ENCODE peak calls at places on chromosome 18, in eight cellular contexts. Q is HepG2, F is tibial nerve, J is ovary, A is stomach, V is esophagus muscularis mucosa, N is A549, B is transverse colon. M is an unnamed sample.

GRCh38 chr18:39462436-39462835 is 1896.8 kb upstream of the CELF4 start:
- DNase-seq in Q (no peak), F (no peak), J (no peak), A (no peak), V (no peak), N (no peak), B (no peak), M (no peak)

GRCh38 chr18:55833543-55833942 is 245.6 kb upstream of the TCF4 start:
- DNase-seq in Q (no peak), F (no peak), J (no peak), A (no peak), V (no peak), N (peak), B (no peak), M (no peak)

GRCh38 chr18:63148449-63149199 is 170.9 kb downstream of the BCL2 start:
- DNase-seq in Q (no peak), F (no peak), J (peak), A (no peak), V (no peak), N (no peak), B (no peak), M (no peak)

GRCh38 chr18:46660955-46661749 is 4.1 kb upstream of the LOXHD1 start:
- DNase-seq in Q (peak), F (no peak), J (no peak), A (no peak), V (no peak), N (no peak), B (no peak), M (no peak)

GRCh38 chr18:72692086-72692485 is 147.9 kb upstream of the CBLN2 start:
- DNase-seq in Q (no peak), F (no peak), J (no peak), A (no peak), V (no peak), N (no peak), B (peak), M (no peak)

GRCh38 chr18:48563027-48563426 is 24.2 kb downstream of the CTIF start:
- DNase-seq in Q (no peak), F (no peak), J (no peak), A (no peak), V (no peak), N (peak), B (no peak), M (no peak)

GRCh38 chr18:6746386-6746960 is 17.0 kb downstream of the ARHGAP28 start:
- DNase-seq in Q (no peak), F (no peak), J (no peak), A (no peak), V (no peak), N (no peak), B (no peak), M (no peak)

GRCh38 chr18:74818776-74819175 is 221.1 kb downstream of the ZNF407 start:
- DNase-seq in Q (no peak), F (no peak), J (no peak), A (no peak), V (no peak), N (no peak), B (no peak), M (no peak)

GRCh38 chr18:34258176-34258575 is 33.5 kb upstream of the NOL4 start:
- DNase-seq in Q (no peak), F (no peak), J (no peak), A (no peak), V (no peak), N (no peak), B (no peak), M (no peak)

GRCh38 chr18:24089626-24090337 is 49.1 kb upstream of the CABYR start:
- DNase-seq in Q (no peak), F (no peak), J (no peak), A (no peak), V (peak), N (no peak), B (no peak), M (no peak)

GRCh38 chr18:60875957-60876507 is 457.2 kb upstream of the CDH20 start:
- DNase-seq in Q (no peak), F (no peak), J (no peak), A (no peak), V (no peak), N (no peak), B (no peak), M (no peak)

GRCh38 chr18:67417864-67418523 is 98.5 kb downstream of the DSEL start:
- DNase-seq in Q (peak), F (no peak), J (peak), A (no peak), V (no peak), N (peak), B (no peak), M (no peak)

GRCh38 chr18:66495844-66496243 is 108.0 kb downstream of the CDH19 start:
- DNase-seq in Q (peak), F (no peak), J (no peak), A (peak), V (no peak), N (no peak), B (peak), M (no peak)

GRCh38 chr18:77000527-77000926 is 132.1 kb downstream of the MBP start:
- DNase-seq in Q (no peak), F (peak), J (peak), A (peak), V (no peak), N (peak), B (peak), M (no peak)

GRCh38 chr18:55069497-55069896 is 110.2 kb upstream of the CCDC68 start:
- DNase-seq in Q (no peak), F (no peak), J (no peak), A (no peak), V (no peak), N (no peak), B (no peak), M (no peak)

GRCh38 chr18:59874166-59874565 is 25.6 kb upstream of the PMAIP1 start:
- DNase-seq in Q (peak), F (no peak), J (no peak), A (no peak), V (no peak), N (peak), B (no peak), M (peak)

GRCh38 chr18:27242392-27243047 is 57.4 kb upstream of the CHST9 start:
- DNase-seq in Q (no peak), F (no peak), J (no peak), A (no peak), V (no peak), N (no peak), B (no peak), M (no peak)

GRCh38 chr18:11980555-11981382 is 538 bp upstream of the IMPA2 start:
- DNase-seq in Q (peak), F (peak), J (peak), A (peak), V (peak), N (peak), B (peak), M (peak)

GRCh38 chr18:12302391-12303147 is 5.5 kb upstream of the TUBB6 start:
- DNase-seq in Q (no peak), F (no peak), J (no peak), A (no peak), V (no peak), N (no peak), B (no peak), M (peak)

GRCh38 chr18:6405237-6406074 is 9.3 kb downstream of the L3MBTL4 start:
- DNase-seq in Q (peak), F (no peak), J (no peak), A (no peak), V (peak), N (no peak), B (no peak), M (no peak)

GRCh38 chr18:55317832-55318231 is 270.2 kb downstream of the TCF4 start:
- DNase-seq in Q (no peak), F (no peak), J (no peak), A (no peak), V (no peak), N (no peak), B (no peak), M (no peak)

GRCh38 chr18:56635007-56635406 is 3.4 kb downstream of the TXNL1 start:
- DNase-seq in Q (no peak), F (no peak), J (no peak), A (no peak), V (no peak), N (no peak), B (no peak), M (no peak)

GRCh38 chr18:5294113-5294617 is 1.4 kb downstream of the ZBTB14 start:
- DNase-seq in Q (no peak), F (peak), J (no peak), A (peak), V (no peak), N (no peak), B (peak), M (peak)

GRCh38 chr18:76265375-76266225 is 229.4 kb downstream of the ZNF516 start:
- DNase-seq in Q (no peak), F (no peak), J (peak), A (no peak), V (no peak), N (no peak), B (peak), M (no peak)

GRCh38 chr18:48855422-48856377 is 95.1 kb downstream of the SMAD7 start:
- DNase-seq in Q (no peak), F (no peak), J (no peak), A (no peak), V (no peak), N (no peak), B (no peak), M (no peak)

GRCh38 chr18:36451454-36452251 is 154.1 kb downstream of the FHOD3 start:
- DNase-seq in Q (no peak), F (no peak), J (no peak), A (no peak), V (peak), N (no peak), B (no peak), M (no peak)

GRCh38 chr18:23108496-23108895 is 26.8 kb upstream of the CABLES1 start:
- DNase-seq in Q (no peak), F (no peak), J (no peak), A (no peak), V (no peak), N (no peak), B (no peak), M (no peak)

GRCh38 chr18:76721207-76721996 is 101.0 kb upstream of the ZNF236 start:
- DNase-seq in Q (no peak), F (no peak), J (no peak), A (no peak), V (no peak), N (no peak), B (no peak), M (no peak)

GRCh38 chr18:7116832-7117389 is 686 bp downstream of the LAMA1 start:
- DNase-seq in Q (no peak), F (no peak), J (peak), A (no peak), V (no peak), N (no peak), B (no peak), M (no peak)

GRCh38 chr18:48889115-48889941 is 61.4 kb downstream of the SMAD7 start:
- DNase-seq in Q (no peak), F (no peak), J (peak), A (peak), V (no peak), N (no peak), B (no peak), M (no peak)

GRCh38 chr18:59056706-59057492 is 82.8 kb upstream of the SEC11C start:
- DNase-seq in Q (peak), F (peak), J (peak), A (peak), V (no peak), N (no peak), B (peak), M (no peak)

GRCh38 chr18:7642491-7642890 is 75.4 kb downstream of the PTPRM start:
- DNase-seq in Q (no peak), F (no peak), J (no peak), A (no peak), V (no peak), N (no peak), B (no peak), M (no peak)

GRCh38 chr18:25962176-25962575 is 128.2 kb downstream of the SS18 start:
- DNase-seq in Q (no peak), F (no peak), J (no peak), A (no peak), V (no peak), N (no peak), B (no peak), M (no peak)

GRCh38 chr18:48355526-48356115 is 53.6 kb downstream of the ZBTB7C start:
- DNase-seq in Q (no peak), F (no peak), J (peak), A (no peak), V (no peak), N (no peak), B (no peak), M (no peak)

GRCh38 chr18:47717257-47717656 is 213.2 kb downstream of the SMAD2 start:
- DNase-seq in Q (no peak), F (no peak), J (no peak), A (no peak), V (no peak), N (no peak), B (peak), M (peak)

GRCh38 chr18:73839441-73839840 is 308.2 kb downstream of the FBXO15 start:
- DNase-seq in Q (no peak), F (no peak), J (no peak), A (no peak), V (peak), N (no peak), B (no peak), M (no peak)

GRCh38 chr18:56861244-56861643 is 210.1 kb downstream of the WDR7 start:
- DNase-seq in Q (no peak), F (no peak), J (no peak), A (no peak), V (no peak), N (no peak), B (no peak), M (no peak)

DNA sequence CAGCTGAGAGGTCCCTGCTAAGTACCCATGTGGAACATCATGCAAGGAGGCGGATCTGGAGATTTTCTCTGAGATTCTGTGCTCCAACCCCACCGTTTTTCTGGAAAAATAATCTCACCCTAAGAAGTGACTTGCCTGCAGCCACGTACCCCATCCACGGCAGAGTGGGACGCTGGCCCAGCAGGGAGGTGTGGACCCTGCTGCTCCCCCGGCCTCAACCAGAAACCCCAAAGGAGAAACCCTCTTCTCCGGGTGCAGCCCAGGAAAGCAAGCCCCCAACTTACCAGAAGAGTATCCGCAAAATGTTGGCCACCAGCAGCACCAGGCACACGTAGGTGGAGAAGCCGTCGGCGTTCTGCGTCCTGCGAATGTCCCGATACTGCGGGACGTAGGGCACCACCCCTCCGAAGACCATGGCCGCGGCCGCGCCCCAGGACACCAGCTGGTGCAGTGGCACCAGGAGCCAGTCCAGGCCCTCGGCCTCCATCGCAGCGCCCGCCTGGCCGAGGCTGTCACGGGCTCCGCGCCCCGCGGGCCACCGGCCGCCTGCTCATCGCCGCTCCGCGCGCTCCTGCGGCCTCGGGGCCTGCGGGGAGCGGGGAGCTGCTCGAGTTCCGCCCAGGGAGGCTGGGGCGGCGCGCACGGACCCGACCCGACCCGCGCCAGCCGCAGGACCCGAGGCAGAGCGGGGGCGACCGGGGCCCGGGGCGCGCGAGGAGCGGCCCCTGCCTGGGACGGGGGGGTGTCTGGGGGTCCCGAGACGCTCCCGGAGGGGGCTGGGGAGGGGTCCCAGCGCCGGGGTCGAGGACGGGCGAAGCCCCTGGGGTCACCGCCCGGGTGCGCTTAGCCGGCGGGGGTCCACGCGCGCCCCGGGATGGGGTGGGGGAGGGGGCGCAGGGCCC is 762 bp downstream of the SLC66A2 start:
- DNase-seq in Q (no peak), F (no peak), J (no peak), A (peak), V (no peak), N (peak), B (peak), M (peak)
- TF ChIP-seq POLR2A in Q (no peak), F (no peak), J (no peak), A (no peak), V (no peak), N (no peak), B (peak), M (no peak)

GRCh38 chr18:10101729-10102128 is 187.9 kb downstream of the VAPA start:
- DNase-seq in Q (no peak), F (no peak), J (no peak), A (no peak), V (no peak), N (no peak), B (no peak), M (no peak)
- TF ChIP-seq EP300 in Q (no peak), F (no peak), J (no peak), A (no peak), V (no peak), N (no peak), B (no peak), M (no peak)

GRCh38 chr18:70195014-70195614 is 10.4 kb downstream of the RTTN start:
- DNase-seq in Q (no peak), F (no peak), J (no peak), A (no peak), V (no peak), N (no peak), B (no peak), M (no peak)
- TF ChIP-seq POLR2A in Q (no peak), F (no peak), J (no peak), A (no peak), V (no peak), N (no peak), B (no peak), M (no peak)

GRCh38 chr18:8813621-8814020 is 108.3 kb downstream of the MTCL1 start:
- DNase-seq in Q (no peak), F (no peak), J (no peak), A (no peak), V (no peak), N (no peak), B (no peak), M (no peak)
- TF ChIP-seq EP300 in Q (no peak), F (no peak), J (no peak), A (no peak), V (no peak), N (no peak), B (no peak), M (no peak)

GRCh38 chr18:3251963-3252277 is 4.3 kb downstream of the MYL12A start:
- DNase-seq in Q (no peak), F (no peak), J (no peak), A (no peak), V (no peak), N (no peak), B (no peak), M (no peak)
- TF ChIP-seq POLR2A in Q (no peak), F (no peak), J (no peak), A (no peak), V (no peak), N (no peak), B (no peak), M (no peak)

M was measured in suprapubic skin.